ENCODE peak calls at places on chromosomes 11 and 22, in seven cellular contexts. One of them, this sample, is unnamed.

GRCh38 chr11:58923300-58923788 is 15.9 kb upstream of the GLYATL1 start:
- DNase-seq in NCI-H1417: peak
- DNase-seq in A549: peak
- DNase-seq in stimulated activated CD8-positive, alpha-beta memory T cell treated with anti-CD3 and anti-CD28 coated beads, Interleukin-7, amount 100 ng/mL, for 4 hours: no peak
- DNase-seq in stimulated activated naive CD8-positive, alpha-beta T cell treated with anti-CD3 and anti-CD28 coated beads, Interleukin-15, Interleukin-2, amounts not matched to agents 100 U/mL and 50 U/mL, for 24 hours: no peak
- DNase-seq in heart right ventricle: no peak
- DNase-seq in HT1080: peak
- DNase-seq in this sample: no peak

GRCh38 chr11:75264356-75264755 is 23.8 kb downstream of the TPBGL start:
- DNase-seq in HT1080: no peak
- DNase-seq in A549: no peak
- DNase-seq in NCI-H1417: no peak
- DNase-seq in heart right ventricle: no peak
- DNase-seq in stimulated activated CD8-positive, alpha-beta memory T cell treated with anti-CD3 and anti-CD28 coated beads, Interleukin-7, amount 100 ng/mL, for 4 hours: no peak
- DNase-seq in stimulated activated naive CD8-positive, alpha-beta T cell treated with anti-CD3 and anti-CD28 coated beads, Interleukin-15, Interleukin-2, amounts not matched to agents 100 U/mL and 50 U/mL, for 24 hours: no peak
- DNase-seq in this sample: no peak

GRCh38 chr11:126186031-126186698 is 25.3 kb downstream of the RPUSD4 start:
- DNase-seq in A549: no peak
- DNase-seq in stimulated activated CD8-positive, alpha-beta memory T cell treated with anti-CD3 and anti-CD28 coated beads, Interleukin-7, amount 100 ng/mL, for 4 hours: no peak
- DNase-seq in heart right ventricle: peak
- DNase-seq in HT1080: no peak
- DNase-seq in stimulated activated naive CD8-positive, alpha-beta T cell treated with anti-CD3 and anti-CD28 coated beads, Interleukin-15, Interleukin-2, amounts not matched to agents 100 U/mL and 50 U/mL, for 24 hours: no peak
- DNase-seq in NCI-H1417: no peak
- DNase-seq in this sample: no peak

GRCh38 chr11:18495268-18495667 is 31.5 kb downstream of the TSG101 start:
- DNase-seq in A549: no peak
- DNase-seq in heart right ventricle: no peak
- DNase-seq in stimulated activated naive CD8-positive, alpha-beta T cell treated with anti-CD3 and anti-CD28 coated beads, Interleukin-15, Interleukin-2, amounts not matched to agents 100 U/mL and 50 U/mL, for 24 hours: no peak
- DNase-seq in stimulated activated CD8-positive, alpha-beta memory T cell treated with anti-CD3 and anti-CD28 coated beads, Interleukin-7, amount 100 ng/mL, for 4 hours: no peak
- DNase-seq in HT1080: no peak
- DNase-seq in NCI-H1417: no peak
- DNase-seq in this sample: no peak

GRCh38 chr22:17257091-17257490 is 37.9 kb upstream of the ADA2 start:
- DNase-seq in stimulated activated naive CD8-positive, alpha-beta T cell treated with anti-CD3 and anti-CD28 coated beads, Interleukin-15, Interleukin-2, amounts not matched to agents 100 U/mL and 50 U/mL, for 24 hours: no peak
- DNase-seq in heart right ventricle: no peak
- DNase-seq in stimulated activated CD8-positive, alpha-beta memory T cell treated with anti-CD3 and anti-CD28 coated beads, Interleukin-7, amount 100 ng/mL, for 4 hours: no peak
- DNase-seq in HT1080: no peak
- DNase-seq in NCI-H1417: no peak
- DNase-seq in A549: no peak
- DNase-seq in this sample: no peak

GRCh38 chr11:8015753-8016239 is 28.7 kb downstream of the EIF3F start:
- DNase-seq in NCI-H1417: no peak
- DNase-seq in A549: no peak
- DNase-seq in HT1080: peak
- DNase-seq in stimulated activated naive CD8-positive, alpha-beta T cell treated with anti-CD3 and anti-CD28 coated beads, Interleukin-15, Interleukin-2, amounts not matched to agents 100 U/mL and 50 U/mL, for 24 hours: no peak
- DNase-seq in heart right ventricle: no peak
- DNase-seq in stimulated activated CD8-positive, alpha-beta memory T cell treated with anti-CD3 and anti-CD28 coated beads, Interleukin-7, amount 100 ng/mL, for 4 hours: no peak
- DNase-seq in this sample: no peak

GRCh38 chr22:31223786-31224191 is 11.7 kb downstream of the LIMK2 start:
- DNase-seq in A549: no peak
- DNase-seq in NCI-H1417: no peak
- DNase-seq in stimulated activated CD8-positive, alpha-beta memory T cell treated with anti-CD3 and anti-CD28 coated beads, Interleukin-7, amount 100 ng/mL, for 4 hours: no peak
- DNase-seq in stimulated activated naive CD8-positive, alpha-beta T cell treated with anti-CD3 and anti-CD28 coated beads, Interleukin-15, Interleukin-2, amounts not matched to agents 100 U/mL and 50 U/mL, for 24 hours: no peak
- DNase-seq in heart right ventricle: no peak
- DNase-seq in HT1080: no peak
- DNase-seq in this sample: no peak

GRCh38 chr11:21556936-21557335 is 635.9 kb upstream of the ANO5 start:
- DNase-seq in HT1080: no peak
- DNase-seq in heart right ventricle: no peak
- DNase-seq in NCI-H1417: peak
- DNase-seq in A549: no peak
- DNase-seq in stimulated activated CD8-positive, alpha-beta memory T cell treated with anti-CD3 and anti-CD28 coated beads, Interleukin-7, amount 100 ng/mL, for 4 hours: no peak
- DNase-seq in stimulated activated naive CD8-positive, alpha-beta T cell treated with anti-CD3 and anti-CD28 coated beads, Interleukin-15, Interleukin-2, amounts not matched to agents 100 U/mL and 50 U/mL, for 24 hours: no peak
- DNase-seq in this sample: no peak

GRCh38 chr11:83724704-83725114 is 438.5 kb upstream of the CCDC90B start:
- DNase-seq in NCI-H1417: peak
- DNase-seq in A549: peak
- DNase-seq in HT1080: no peak
- DNase-seq in stimulated activated CD8-positive, alpha-beta memory T cell treated with anti-CD3 and anti-CD28 coated beads, Interleukin-7, amount 100 ng/mL, for 4 hours: no peak
- DNase-seq in stimulated activated naive CD8-positive, alpha-beta T cell treated with anti-CD3 and anti-CD28 coated beads, Interleukin-15, Interleukin-2, amounts not matched to agents 100 U/mL and 50 U/mL, for 24 hours: no peak
- DNase-seq in heart right ventricle: peak
- DNase-seq in this sample: no peak

GRCh38 chr11:19873730-19874129 is 161.1 kb downstream of the NAV2 start:
- DNase-seq in A549: no peak
- DNase-seq in heart right ventricle: no peak
- DNase-seq in stimulated activated naive CD8-positive, alpha-beta T cell treated with anti-CD3 and anti-CD28 coated beads, Interleukin-15, Interleukin-2, amounts not matched to agents 100 U/mL and 50 U/mL, for 24 hours: no peak
- DNase-seq in stimulated activated CD8-positive, alpha-beta memory T cell treated with anti-CD3 and anti-CD28 coated beads, Interleukin-7, amount 100 ng/mL, for 4 hours: no peak
- DNase-seq in HT1080: no peak
- DNase-seq in NCI-H1417: peak
- DNase-seq in this sample: no peak

GRCh38 chr11:34148504-34149165 is 43.2 kb downstream of the NAT10 start:
- DNase-seq in HT1080: no peak
- DNase-seq in A549: no peak
- DNase-seq in NCI-H1417: no peak
- DNase-seq in heart right ventricle: no peak
- DNase-seq in stimulated activated CD8-positive, alpha-beta memory T cell treated with anti-CD3 and anti-CD28 coated beads, Interleukin-7, amount 100 ng/mL, for 4 hours: no peak
- DNase-seq in stimulated activated naive CD8-positive, alpha-beta T cell treated with anti-CD3 and anti-CD28 coated beads, Interleukin-15, Interleukin-2, amounts not matched to agents 100 U/mL and 50 U/mL, for 24 hours: no peak
- DNase-seq in this sample: no peak

GRCh38 chr11:35318977-35319925 is 100.1 kb downstream of the SLC1A2 start:
- DNase-seq in HT1080: no peak
- DNase-seq in stimulated activated naive CD8-positive, alpha-beta T cell treated with anti-CD3 and anti-CD28 coated beads, Interleukin-15, Interleukin-2, amounts not matched to agents 100 U/mL and 50 U/mL, for 24 hours: no peak
- DNase-seq in heart right ventricle: no peak
- DNase-seq in A549: no peak
- DNase-seq in NCI-H1417: no peak
- DNase-seq in stimulated activated CD8-positive, alpha-beta memory T cell treated with anti-CD3 and anti-CD28 coated beads, Interleukin-7, amount 100 ng/mL, for 4 hours: no peak
- DNase-seq in this sample: no peak

GRCh38 chr11:35151241-35151640 is 12.3 kb downstream of the CD44 start:
- DNase-seq in stimulated activated naive CD8-positive, alpha-beta T cell treated with anti-CD3 and anti-CD28 coated beads, Interleukin-15, Interleukin-2, amounts not matched to agents 100 U/mL and 50 U/mL, for 24 hours: no peak
- DNase-seq in HT1080: no peak
- DNase-seq in A549: no peak
- DNase-seq in NCI-H1417: no peak
- DNase-seq in stimulated activated CD8-positive, alpha-beta memory T cell treated with anti-CD3 and anti-CD28 coated beads, Interleukin-7, amount 100 ng/mL, for 4 hours: no peak
- DNase-seq in heart right ventricle: no peak
- DNase-seq in this sample: no peak

GRCh38 chr11:125073616-125074483 is 10.7 kb downstream of the SLC37A2 start:
- DNase-seq in NCI-H1417: no peak
- DNase-seq in stimulated activated CD8-positive, alpha-beta memory T cell treated with anti-CD3 and anti-CD28 coated beads, Interleukin-7, amount 100 ng/mL, for 4 hours: no peak
- DNase-seq in HT1080: no peak
- DNase-seq in A549: no peak
- DNase-seq in heart right ventricle: no peak
- DNase-seq in stimulated activated naive CD8-positive, alpha-beta T cell treated with anti-CD3 and anti-CD28 coated beads, Interleukin-15, Interleukin-2, amounts not matched to agents 100 U/mL and 50 U/mL, for 24 hours: no peak
- DNase-seq in this sample: no peak

GRCh38 chr11:63536669-63537292 is at the start of gene PLAAT4:
- DNase-seq in NCI-H1417: no peak
- DNase-seq in HT1080: no peak
- DNase-seq in A549: no peak
- DNase-seq in stimulated activated CD8-positive, alpha-beta memory T cell treated with anti-CD3 and anti-CD28 coated beads, Interleukin-7, amount 100 ng/mL, for 4 hours: no peak
- DNase-seq in stimulated activated naive CD8-positive, alpha-beta T cell treated with anti-CD3 and anti-CD28 coated beads, Interleukin-15, Interleukin-2, amounts not matched to agents 100 U/mL and 50 U/mL, for 24 hours: peak
- DNase-seq in heart right ventricle: peak
- DNase-seq in this sample: no peak

GRCh38 chr11:121104223-121104831 is 3.3 kb downstream of the TECTA start:
- DNase-seq in heart right ventricle: peak
- DNase-seq in stimulated activated CD8-positive, alpha-beta memory T cell treated with anti-CD3 and anti-CD28 coated beads, Interleukin-7, amount 100 ng/mL, for 4 hours: no peak
- DNase-seq in NCI-H1417: no peak
- DNase-seq in HT1080: no peak
- DNase-seq in A549: no peak
- DNase-seq in stimulated activated naive CD8-positive, alpha-beta T cell treated with anti-CD3 and anti-CD28 coated beads, Interleukin-15, Interleukin-2, amounts not matched to agents 100 U/mL and 50 U/mL, for 24 hours: no peak
- DNase-seq in this sample: no peak

GRCh38 chr22:50304528-50305392 is 2.7 kb downstream of the PLXNB2 start:
- DNase-seq in heart right ventricle: peak
- DNase-seq in HT1080: peak
- DNase-seq in stimulated activated CD8-positive, alpha-beta memory T cell treated with anti-CD3 and anti-CD28 coated beads, Interleukin-7, amount 100 ng/mL, for 4 hours: no peak
- DNase-seq in NCI-H1417: no peak
- DNase-seq in stimulated activated naive CD8-positive, alpha-beta T cell treated with anti-CD3 and anti-CD28 coated beads, Interleukin-15, Interleukin-2, amounts not matched to agents 100 U/mL and 50 U/mL, for 24 hours: no peak
- DNase-seq in A549: peak
- DNase-seq in this sample: no peak

GRCh38 chr11:72719144-72719543 is 33.1 kb downstream of the ARAP1 start:
- DNase-seq in A549: no peak
- DNase-seq in stimulated activated naive CD8-positive, alpha-beta T cell treated with anti-CD3 and anti-CD28 coated beads, Interleukin-15, Interleukin-2, amounts not matched to agents 100 U/mL and 50 U/mL, for 24 hours: no peak
- DNase-seq in HT1080: no peak
- DNase-seq in NCI-H1417: no peak
- DNase-seq in heart right ventricle: peak
- DNase-seq in stimulated activated CD8-positive, alpha-beta memory T cell treated with anti-CD3 and anti-CD28 coated beads, Interleukin-7, amount 100 ng/mL, for 4 hours: no peak
- DNase-seq in this sample: no peak